ENCODE peak calls at places on chromosomes 11 and 22, in six cellular contexts. One of them, this sample, is unnamed.

GRCh38 chr11:4181780-4182721 is 87.5 kb downstream of the RRM1 start:
- DNase-seq in A549: peak
- DNase-seq in NCI-H1105 treated with DMSO at 0.1 percent for 48 hours: peak
- DNase-seq in nucleus accumbens: peak
- DNase-seq in hepatocyte: peak
- DNase-seq in stimulated activated CD4-positive, alpha-beta T cell treated with anti-CD3 and anti-CD28 coated beads, Interleukin-4, amount 100 ng/mL, for 24 hours: peak
- DNase-seq in this sample: peak

GRCh38 chr11:60059052-60059451 is 2.6 kb downstream of the MS4A3 start:
- DNase-seq in NCI-H1105 treated with DMSO at 0.1 percent for 48 hours: no peak
- DNase-seq in A549: no peak
- DNase-seq in nucleus accumbens: no peak
- DNase-seq in stimulated activated CD4-positive, alpha-beta T cell treated with anti-CD3 and anti-CD28 coated beads, Interleukin-4, amount 100 ng/mL, for 24 hours: no peak
- DNase-seq in hepatocyte: no peak
- DNase-seq in this sample: no peak

GRCh38 chr11:63871962-63872832 is 33.3 kb downstream of the MARK2 start:
- DNase-seq in nucleus accumbens: peak
- DNase-seq in stimulated activated CD4-positive, alpha-beta T cell treated with anti-CD3 and anti-CD28 coated beads, Interleukin-4, amount 100 ng/mL, for 24 hours: peak
- DNase-seq in hepatocyte: peak
- DNase-seq in NCI-H1105 treated with DMSO at 0.1 percent for 48 hours: no peak
- DNase-seq in A549: peak
- DNase-seq in this sample: peak

GRCh38 chr22:46879083-46879482 is 116.6 kb downstream of the TBC1D22A start:
- DNase-seq in A549: no peak
- DNase-seq in hepatocyte: no peak
- DNase-seq in stimulated activated CD4-positive, alpha-beta T cell treated with anti-CD3 and anti-CD28 coated beads, Interleukin-4, amount 100 ng/mL, for 24 hours: no peak
- DNase-seq in nucleus accumbens: no peak
- DNase-seq in NCI-H1105 treated with DMSO at 0.1 percent for 48 hours: no peak
- DNase-seq in this sample: no peak

GRCh38 chr22:44819966-44820631 is 67.7 kb downstream of the ARHGAP8 start:
- DNase-seq in A549: no peak
- DNase-seq in NCI-H1105 treated with DMSO at 0.1 percent for 48 hours: no peak
- DNase-seq in stimulated activated CD4-positive, alpha-beta T cell treated with anti-CD3 and anti-CD28 coated beads, Interleukin-4, amount 100 ng/mL, for 24 hours: no peak
- DNase-seq in hepatocyte: no peak
- DNase-seq in nucleus accumbens: no peak
- DNase-seq in this sample: no peak

GRCh38 chr11:115409691-115410220 is 94.5 kb downstream of the CADM1 start:
- DNase-seq in nucleus accumbens: no peak
- DNase-seq in A549: no peak
- DNase-seq in stimulated activated CD4-positive, alpha-beta T cell treated with anti-CD3 and anti-CD28 coated beads, Interleukin-4, amount 100 ng/mL, for 24 hours: no peak
- DNase-seq in hepatocyte: peak
- DNase-seq in NCI-H1105 treated with DMSO at 0.1 percent for 48 hours: peak
- DNase-seq in this sample: no peak

GRCh38 chr11:58968251-58968711 is 29.0 kb downstream of the GLYATL1 start:
- DNase-seq in nucleus accumbens: no peak
- DNase-seq in A549: no peak
- DNase-seq in NCI-H1105 treated with DMSO at 0.1 percent for 48 hours: no peak
- DNase-seq in hepatocyte: peak
- DNase-seq in stimulated activated CD4-positive, alpha-beta T cell treated with anti-CD3 and anti-CD28 coated beads, Interleukin-4, amount 100 ng/mL, for 24 hours: no peak
- DNase-seq in this sample: peak

GRCh38 chr11:5284551-5285130 is 14.9 kb upstream of the HBE1 start:
- DNase-seq in stimulated activated CD4-positive, alpha-beta T cell treated with anti-CD3 and anti-CD28 coated beads, Interleukin-4, amount 100 ng/mL, for 24 hours: no peak
- DNase-seq in NCI-H1105 treated with DMSO at 0.1 percent for 48 hours: no peak
- DNase-seq in hepatocyte: no peak
- DNase-seq in A549: no peak
- DNase-seq in nucleus accumbens: no peak
- DNase-seq in this sample: no peak

GRCh38 chr11:122843281-122844150 is 5.2 kb downstream of the CRTAM start:
- DNase-seq in A549: no peak
- DNase-seq in NCI-H1105 treated with DMSO at 0.1 percent for 48 hours: no peak
- DNase-seq in stimulated activated CD4-positive, alpha-beta T cell treated with anti-CD3 and anti-CD28 coated beads, Interleukin-4, amount 100 ng/mL, for 24 hours: peak
- DNase-seq in hepatocyte: peak
- DNase-seq in nucleus accumbens: no peak
- DNase-seq in this sample: no peak

GRCh38 chr11:113260541-113260940 is 53.8 kb upstream of the TTC12 start:
- DNase-seq in NCI-H1105 treated with DMSO at 0.1 percent for 48 hours: no peak
- DNase-seq in stimulated activated CD4-positive, alpha-beta T cell treated with anti-CD3 and anti-CD28 coated beads, Interleukin-4, amount 100 ng/mL, for 24 hours: no peak
- DNase-seq in hepatocyte: no peak
- DNase-seq in A549: no peak
- DNase-seq in nucleus accumbens: no peak
- DNase-seq in this sample: no peak

GRCh38 chr22:48740086-48740730 is 1087.5 kb downstream of the BRD1 start:
- DNase-seq in nucleus accumbens: no peak
- DNase-seq in hepatocyte: peak
- DNase-seq in A549: no peak
- DNase-seq in stimulated activated CD4-positive, alpha-beta T cell treated with anti-CD3 and anti-CD28 coated beads, Interleukin-4, amount 100 ng/mL, for 24 hours: no peak
- DNase-seq in NCI-H1105 treated with DMSO at 0.1 percent for 48 hours: no peak
- DNase-seq in this sample: no peak

GRCh38 chr22:49197500-49197899 is 630.2 kb downstream of the BRD1 start:
- DNase-seq in stimulated activated CD4-positive, alpha-beta T cell treated with anti-CD3 and anti-CD28 coated beads, Interleukin-4, amount 100 ng/mL, for 24 hours: no peak
- DNase-seq in nucleus accumbens: no peak
- DNase-seq in NCI-H1105 treated with DMSO at 0.1 percent for 48 hours: peak
- DNase-seq in hepatocyte: no peak
- DNase-seq in A549: no peak
- DNase-seq in this sample: no peak

GRCh38 chr22:23036684-23037428 is 33.5 kb upstream of the GNAZ start:
- DNase-seq in A549: no peak
- DNase-seq in stimulated activated CD4-positive, alpha-beta T cell treated with anti-CD3 and anti-CD28 coated beads, Interleukin-4, amount 100 ng/mL, for 24 hours: no peak
- DNase-seq in nucleus accumbens: no peak
- DNase-seq in NCI-H1105 treated with DMSO at 0.1 percent for 48 hours: no peak
- DNase-seq in hepatocyte: peak
- DNase-seq in this sample: no peak

GRCh38 chr11:118918128-118918685 is 7.5 kb downstream of the BCL9L start:
- DNase-seq in nucleus accumbens: no peak
- DNase-seq in stimulated activated CD4-positive, alpha-beta T cell treated with anti-CD3 and anti-CD28 coated beads, Interleukin-4, amount 100 ng/mL, for 24 hours: no peak
- DNase-seq in hepatocyte: peak
- DNase-seq in NCI-H1105 treated with DMSO at 0.1 percent for 48 hours: peak
- DNase-seq in A549: no peak
- DNase-seq in this sample: peak

GRCh38 chr11:86931965-86932332 is 23.2 kb downstream of the FZD4 start:
- DNase-seq in nucleus accumbens: no peak
- DNase-seq in hepatocyte: no peak
- DNase-seq in A549: peak
- DNase-seq in NCI-H1105 treated with DMSO at 0.1 percent for 48 hours: no peak
- DNase-seq in stimulated activated CD4-positive, alpha-beta T cell treated with anti-CD3 and anti-CD28 coated beads, Interleukin-4, amount 100 ng/mL, for 24 hours: no peak
- DNase-seq in this sample: no peak

GRCh38 chr22:30591191-30591587 is 521 bp downstream of the PES1 start:
- DNase-seq in hepatocyte: peak
- DNase-seq in stimulated activated CD4-positive, alpha-beta T cell treated with anti-CD3 and anti-CD28 coated beads, Interleukin-4, amount 100 ng/mL, for 24 hours: no peak
- DNase-seq in NCI-H1105 treated with DMSO at 0.1 percent for 48 hours: no peak
- DNase-seq in nucleus accumbens: no peak
- DNase-seq in A549: no peak
- DNase-seq in this sample: no peak

GRCh38 chr11:68447015-68447801 is 13.3 kb upstream of the PPP6R3 start:
- DNase-seq in stimulated activated CD4-positive, alpha-beta T cell treated with anti-CD3 and anti-CD28 coated beads, Interleukin-4, amount 100 ng/mL, for 24 hours: peak
- DNase-seq in NCI-H1105 treated with DMSO at 0.1 percent for 48 hours: peak
- DNase-seq in nucleus accumbens: peak
- DNase-seq in A549: peak
- DNase-seq in hepatocyte: peak
- DNase-seq in this sample: peak

GRCh38 chr11:1196516-1197391 is 26.1 kb upstream of the MUC5B start:
- DNase-seq in stimulated activated CD4-positive, alpha-beta T cell treated with anti-CD3 and anti-CD28 coated beads, Interleukin-4, amount 100 ng/mL, for 24 hours: no peak
- DNase-seq in A549: no peak
- DNase-seq in hepatocyte: no peak
- DNase-seq in NCI-H1105 treated with DMSO at 0.1 percent for 48 hours: no peak
- DNase-seq in nucleus accumbens: no peak
- DNase-seq in this sample: no peak

GRCh38 chr11:75734491-75735180 is 17.0 kb downstream of the MOGAT2 start:
- DNase-seq in hepatocyte: peak
- DNase-seq in NCI-H1105 treated with DMSO at 0.1 percent for 48 hours: no peak
- DNase-seq in A549: no peak
- DNase-seq in nucleus accumbens: no peak
- DNase-seq in stimulated activated CD4-positive, alpha-beta T cell treated with anti-CD3 and anti-CD28 coated beads, Interleukin-4, amount 100 ng/mL, for 24 hours: no peak
- DNase-seq in this sample: peak

GRCh38 chr11:91188484-91188883 is 965.6 kb upstream of the CHORDC1 start:
- DNase-seq in A549: no peak
- DNase-seq in NCI-H1105 treated with DMSO at 0.1 percent for 48 hours: no peak
- DNase-seq in stimulated activated CD4-positive, alpha-beta T cell treated with anti-CD3 and anti-CD28 coated beads, Interleukin-4, amount 100 ng/mL, for 24 hours: no peak
- DNase-seq in nucleus accumbens: no peak
- DNase-seq in hepatocyte: no peak
- DNase-seq in this sample: no peak

GRCh38 chr11:108543316-108543955 is 45.3 kb upstream of the POGLUT3 start:
- DNase-seq in hepatocyte: no peak
- DNase-seq in A549: no peak
- DNase-seq in nucleus accumbens: no peak
- DNase-seq in stimulated activated CD4-positive, alpha-beta T cell treated with anti-CD3 and anti-CD28 coated beads, Interleukin-4, amount 100 ng/mL, for 24 hours: no peak
- DNase-seq in NCI-H1105 treated with DMSO at 0.1 percent for 48 hours: no peak
- DNase-seq in this sample: no peak

GRCh38 chr11:1744879-1745700 is 5.3 kb downstream of the IFITM10 start:
- DNase-seq in stimulated activated CD4-positive, alpha-beta T cell treated with anti-CD3 and anti-CD28 coated beads, Interleukin-4, amount 100 ng/mL, for 24 hours: no peak
- DNase-seq in nucleus accumbens: no peak
- DNase-seq in hepatocyte: no peak
- DNase-seq in NCI-H1105 treated with DMSO at 0.1 percent for 48 hours: no peak
- DNase-seq in A549: no peak
- DNase-seq in this sample: peak

GRCh38 chr11:129631201-129631600 is 184.4 kb upstream of the TMEM45B start:
- DNase-seq in NCI-H1105 treated with DMSO at 0.1 percent for 48 hours: no peak
- DNase-seq in A549: no peak
- DNase-seq in nucleus accumbens: no peak
- DNase-seq in stimulated activated CD4-positive, alpha-beta T cell treated with anti-CD3 and anti-CD28 coated beads, Interleukin-4, amount 100 ng/mL, for 24 hours: no peak
- DNase-seq in hepatocyte: no peak
- DNase-seq in this sample: no peak

GRCh38 chr11:130916910-130917309 is 631 bp upstream of the SNX19 start:
- DNase-seq in NCI-H1105 treated with DMSO at 0.1 percent for 48 hours: no peak
- DNase-seq in A549: no peak
- DNase-seq in hepatocyte: no peak
- DNase-seq in nucleus accumbens: no peak
- DNase-seq in stimulated activated CD4-positive, alpha-beta T cell treated with anti-CD3 and anti-CD28 coated beads, Interleukin-4, amount 100 ng/mL, for 24 hours: no peak
- DNase-seq in this sample: no peak

GRCh38 chr11:72066855-72067254 is 13.5 kb downstream of the NUMA1 start:
- DNase-seq in A549: no peak
- DNase-seq in nucleus accumbens: no peak
- DNase-seq in hepatocyte: no peak
- DNase-seq in stimulated activated CD4-positive, alpha-beta T cell treated with anti-CD3 and anti-CD28 coated beads, Interleukin-4, amount 100 ng/mL, for 24 hours: no peak
- DNase-seq in NCI-H1105 treated with DMSO at 0.1 percent for 48 hours: no peak
- DNase-seq in this sample: no peak

GRCh38 chr11:28798286-28798685 is 690.1 kb downstream of the METTL15 start:
- DNase-seq in hepatocyte: no peak
- DNase-seq in A549: no peak
- DNase-seq in nucleus accumbens: no peak
- DNase-seq in NCI-H1105 treated with DMSO at 0.1 percent for 48 hours: no peak
- DNase-seq in stimulated activated CD4-positive, alpha-beta T cell treated with anti-CD3 and anti-CD28 coated beads, Interleukin-4, amount 100 ng/mL, for 24 hours: no peak
- DNase-seq in this sample: no peak

This sample was measured in Caco-2.